ENCODE peak calls at places on chromosome X, in nine cellular contexts. One of them, this sample, is unnamed.

GRCh38 chrX:14412686-14413085 is 116.7 kb upstream of the GLRA2 start:
- DNase-seq in epithelial cell of proximal tubule: no peak
- DNase-seq in uterus: no peak
- DNase-seq in fibroblast of mammary gland: peak
- DNase-seq in astrocyte of the spinal cord: no peak
- DNase-seq in astrocyte of the cerebellum: no peak
- DNase-seq in GM12878: no peak
- DNase-seq in LNCaP clone FGC: no peak
- DNase-seq in colonic mucosa: no peak
- DNase-seq in this sample: no peak

GRCh38 chrX:20265221-20265725 is 1.4 kb downstream of the RPS6KA3 start:
- DNase-seq in epithelial cell of proximal tubule: no peak
- DNase-seq in GM12878: no peak
- DNase-seq in astrocyte of the cerebellum: peak
- DNase-seq in fibroblast of mammary gland: peak
- DNase-seq in astrocyte of the spinal cord: peak
- DNase-seq in LNCaP clone FGC: no peak
- DNase-seq in colonic mucosa: peak
- DNase-seq in uterus: peak
- DNase-seq in this sample: peak

GRCh38 chrX:24391362-24391761 is 30.9 kb downstream of the SUPT20HL1 start:
- DNase-seq in astrocyte of the cerebellum: no peak
- DNase-seq in LNCaP clone FGC: no peak
- DNase-seq in uterus: no peak
- DNase-seq in GM12878: no peak
- DNase-seq in fibroblast of mammary gland: no peak
- DNase-seq in epithelial cell of proximal tubule: no peak
- DNase-seq in astrocyte of the spinal cord: no peak
- DNase-seq in colonic mucosa: no peak
- DNase-seq in this sample: no peak

GRCh38 chrX:48090123-48090522 is 18.7 kb upstream of the ZNF630 start:
- DNase-seq in epithelial cell of proximal tubule: no peak
- DNase-seq in colonic mucosa: no peak
- DNase-seq in LNCaP clone FGC: peak
- DNase-seq in uterus: no peak
- DNase-seq in GM12878: no peak
- DNase-seq in astrocyte of the spinal cord: no peak
- DNase-seq in astrocyte of the cerebellum: no peak
- DNase-seq in fibroblast of mammary gland: no peak
- DNase-seq in this sample: peak

GRCh38 chrX:79524642-79525041 is 157.5 kb upstream of the ITM2A start:
- DNase-seq in colonic mucosa: peak
- DNase-seq in LNCaP clone FGC: peak
- DNase-seq in astrocyte of the cerebellum: no peak
- DNase-seq in uterus: no peak
- DNase-seq in fibroblast of mammary gland: no peak
- DNase-seq in epithelial cell of proximal tubule: no peak
- DNase-seq in GM12878: no peak
- DNase-seq in astrocyte of the spinal cord: no peak
- DNase-seq in this sample: no peak

GRCh38 chrX:21398424-21398823 is 24.2 kb downstream of the CNKSR2 start:
- DNase-seq in fibroblast of mammary gland: peak
- DNase-seq in GM12878: no peak
- DNase-seq in LNCaP clone FGC: no peak
- DNase-seq in astrocyte of the cerebellum: no peak
- DNase-seq in epithelial cell of proximal tubule: no peak
- DNase-seq in colonic mucosa: no peak
- DNase-seq in uterus: no peak
- DNase-seq in astrocyte of the spinal cord: no peak
- DNase-seq in this sample: no peak

GRCh38 chrX:21958888-21959287 is 18.4 kb downstream of the SMS start:
- DNase-seq in epithelial cell of proximal tubule: no peak
- DNase-seq in GM12878: no peak
- DNase-seq in fibroblast of mammary gland: peak
- DNase-seq in astrocyte of the spinal cord: no peak
- DNase-seq in uterus: no peak
- DNase-seq in astrocyte of the cerebellum: no peak
- DNase-seq in colonic mucosa: no peak
- DNase-seq in LNCaP clone FGC: no peak
- DNase-seq in this sample: peak

GRCh38 chrX:53895270-53895669 is 149.0 kb downstream of the PHF8 start:
- DNase-seq in epithelial cell of proximal tubule: no peak
- DNase-seq in astrocyte of the cerebellum: no peak
- DNase-seq in GM12878: no peak
- DNase-seq in uterus: no peak
- DNase-seq in LNCaP clone FGC: no peak
- DNase-seq in astrocyte of the spinal cord: no peak
- DNase-seq in colonic mucosa: no peak
- DNase-seq in fibroblast of mammary gland: no peak
- DNase-seq in this sample: no peak

GRCh38 chrX:130120746-130121504 is 10.6 kb upstream of the ELF4 start:
- DNase-seq in astrocyte of the spinal cord: peak
- DNase-seq in colonic mucosa: peak
- DNase-seq in astrocyte of the cerebellum: no peak
- DNase-seq in LNCaP clone FGC: no peak
- DNase-seq in fibroblast of mammary gland: peak
- DNase-seq in epithelial cell of proximal tubule: no peak
- DNase-seq in uterus: peak
- DNase-seq in GM12878: no peak
- DNase-seq in this sample: peak

GRCh38 chrX:130118941-130119640 is 8.8 kb upstream of the ELF4 start:
- DNase-seq in astrocyte of the spinal cord: peak
- DNase-seq in epithelial cell of proximal tubule: no peak
- DNase-seq in astrocyte of the cerebellum: no peak
- DNase-seq in uterus: peak
- DNase-seq in fibroblast of mammary gland: peak
- DNase-seq in GM12878: no peak
- DNase-seq in LNCaP clone FGC: no peak
- DNase-seq in colonic mucosa: no peak
- DNase-seq in this sample: peak

GRCh38 chrX:130118396-130118795 is 8.1 kb upstream of the ELF4 start:
- DNase-seq in epithelial cell of proximal tubule: no peak
- DNase-seq in colonic mucosa: no peak
- DNase-seq in LNCaP clone FGC: no peak
- DNase-seq in uterus: peak
- DNase-seq in GM12878: no peak
- DNase-seq in astrocyte of the spinal cord: peak
- DNase-seq in fibroblast of mammary gland: peak
- DNase-seq in astrocyte of the cerebellum: peak
- DNase-seq in this sample: peak

GRCh38 chrX:130120321-130120731 is 10.0 kb upstream of the ELF4 start:
- DNase-seq in epithelial cell of proximal tubule: no peak
- DNase-seq in fibroblast of mammary gland: no peak
- DNase-seq in LNCaP clone FGC: no peak
- DNase-seq in uterus: no peak
- DNase-seq in astrocyte of the spinal cord: no peak
- DNase-seq in colonic mucosa: no peak
- DNase-seq in astrocyte of the cerebellum: no peak
- DNase-seq in GM12878: no peak
- DNase-seq in this sample: no peak

DNA sequence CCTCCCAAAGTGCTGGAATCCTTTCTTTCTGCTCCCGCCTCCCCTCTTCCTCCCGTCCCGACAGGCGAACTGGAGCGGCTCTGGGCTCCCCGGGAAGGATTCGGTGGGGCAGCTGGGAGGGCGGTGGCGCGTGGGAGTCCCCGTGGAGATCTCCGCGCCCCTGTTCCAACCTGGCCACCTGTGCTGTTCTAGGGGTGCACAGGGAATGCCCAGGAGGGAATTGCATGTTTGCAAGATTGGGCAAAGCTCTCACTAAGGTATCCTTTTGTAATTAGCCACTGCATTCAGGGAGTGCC is 11.2 kb upstream of the ELF4 start:
- DNase-seq in LNCaP clone FGC: no peak
- DNase-seq in astrocyte of the spinal cord: no peak
- DNase-seq in astrocyte of the cerebellum: no peak
- DNase-seq in uterus: no peak
- DNase-seq in colonic mucosa: no peak
- DNase-seq in GM12878: no peak
- DNase-seq in epithelial cell of proximal tubule: no peak
- DNase-seq in fibroblast of mammary gland: no peak
- DNase-seq in this sample: no peak
- H3K4me3 ChIP-seq in LNCaP clone FGC: no peak
- H3K4me3 ChIP-seq in astrocyte of the spinal cord: no peak
- H3K4me3 ChIP-seq in astrocyte of the cerebellum: no peak
- H3K4me3 ChIP-seq in uterus: peak
- H3K4me3 ChIP-seq in colonic mucosa: no peak
- H3K4me3 ChIP-seq in GM12878: no peak
- H3K4me3 ChIP-seq in epithelial cell of proximal tubule: no peak
- H3K4me3 ChIP-seq in fibroblast of mammary gland: peak
- H3K4me3 ChIP-seq in this sample: no peak

DNA sequence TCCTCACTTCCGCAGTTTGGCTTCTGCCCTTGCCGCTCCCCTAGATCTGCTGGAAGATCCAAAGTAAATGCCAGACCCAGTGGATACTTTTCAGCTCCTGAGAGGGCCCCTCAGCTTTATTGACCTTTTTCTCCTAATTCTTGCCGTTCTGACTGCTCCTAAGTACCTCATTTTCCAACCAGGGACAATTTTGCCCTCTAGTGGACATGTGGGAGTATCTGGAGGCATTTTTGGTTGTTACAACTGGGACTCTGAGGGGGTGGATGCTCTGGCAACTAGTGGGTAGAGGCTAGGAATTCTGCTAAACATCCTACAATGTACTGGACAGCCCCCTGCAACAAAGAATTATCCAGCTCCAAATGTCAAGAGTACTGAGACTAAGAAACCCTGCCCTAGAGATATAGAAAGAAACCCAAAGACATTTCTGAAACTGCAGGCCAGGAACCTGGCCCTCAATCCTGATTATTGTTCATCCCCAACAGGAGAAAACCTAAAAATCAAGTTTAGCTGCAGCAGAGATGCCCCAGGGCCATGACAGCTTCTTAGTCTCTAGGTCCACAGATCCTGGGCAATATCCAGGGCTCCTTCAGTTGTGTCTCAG is 3.4 kb downstream of the TEX13B start:
- DNase-seq in colonic mucosa: no peak
- DNase-seq in astrocyte of the cerebellum: no peak
- DNase-seq in astrocyte of the spinal cord: peak
- DNase-seq in LNCaP clone FGC: peak
- DNase-seq in fibroblast of mammary gland: peak
- DNase-seq in GM12878: no peak
- DNase-seq in epithelial cell of proximal tubule: no peak
- DNase-seq in uterus: no peak
- DNase-seq in this sample: peak
- TF ChIP-seq CTCF in colonic mucosa: no peak
- TF ChIP-seq CTCF in astrocyte of the cerebellum: peak
- TF ChIP-seq CTCF in astrocyte of the spinal cord: peak
- TF ChIP-seq CTCF in LNCaP clone FGC: peak
- TF ChIP-seq CTCF in fibroblast of mammary gland: peak
- TF ChIP-seq CTCF in GM12878: peak
- TF ChIP-seq CTCF in epithelial cell of proximal tubule: peak
- TF ChIP-seq CTCF in uterus: peak
- TF ChIP-seq CTCF in this sample: peak

GRCh38 chrX:38327775-38328081 is 419 bp upstream of the RPGR start:
- DNase-seq in fibroblast of mammary gland: no peak
- DNase-seq in LNCaP clone FGC: no peak
- DNase-seq in astrocyte of the spinal cord: no peak
- DNase-seq in uterus: no peak
- DNase-seq in colonic mucosa: no peak
- DNase-seq in epithelial cell of proximal tubule: no peak
- DNase-seq in astrocyte of the cerebellum: no peak
- DNase-seq in GM12878: no peak
- DNase-seq in this sample: no peak
- H3K4me3 ChIP-seq in fibroblast of mammary gland: peak
- H3K4me3 ChIP-seq in LNCaP clone FGC: peak
- H3K4me3 ChIP-seq in astrocyte of the spinal cord: peak
- H3K4me3 ChIP-seq in uterus: peak
- H3K4me3 ChIP-seq in colonic mucosa: peak
- H3K4me3 ChIP-seq in epithelial cell of proximal tubule: peak
- H3K4me3 ChIP-seq in astrocyte of the cerebellum: peak
- H3K4me3 ChIP-seq in GM12878: peak
- H3K4me3 ChIP-seq in this sample: no peak

GRCh38 chrX:122363112-122363511 is 821.0 kb upstream of the GRIA3 start:
- DNase-seq in astrocyte of the spinal cord: no peak
- DNase-seq in GM12878: no peak
- DNase-seq in colonic mucosa: no peak
- DNase-seq in LNCaP clone FGC: no peak
- DNase-seq in astrocyte of the cerebellum: no peak
- DNase-seq in epithelial cell of proximal tubule: no peak
- DNase-seq in uterus: no peak
- DNase-seq in fibroblast of mammary gland: no peak
- DNase-seq in this sample: no peak
- TF ChIP-seq CTCF in astrocyte of the spinal cord: no peak
- TF ChIP-seq CTCF in GM12878: peak
- TF ChIP-seq CTCF in colonic mucosa: no peak
- TF ChIP-seq CTCF in LNCaP clone FGC: no peak
- TF ChIP-seq CTCF in astrocyte of the cerebellum: no peak
- TF ChIP-seq CTCF in epithelial cell of proximal tubule: no peak
- TF ChIP-seq CTCF in uterus: no peak
- TF ChIP-seq CTCF in fibroblast of mammary gland: no peak
- TF ChIP-seq CTCF in this sample: no peak

GRCh38 chrX:39356119-39356807 is 555.0 kb downstream of the MID1IP1 start:
- DNase-seq in fibroblast of mammary gland: no peak
- DNase-seq in colonic mucosa: no peak
- DNase-seq in LNCaP clone FGC: no peak
- DNase-seq in astrocyte of the spinal cord: no peak
- DNase-seq in epithelial cell of proximal tubule: no peak
- DNase-seq in uterus: no peak
- DNase-seq in GM12878: no peak
- DNase-seq in astrocyte of the cerebellum: no peak
- DNase-seq in this sample: no peak
- H3K4me3 ChIP-seq in fibroblast of mammary gland: no peak
- H3K4me3 ChIP-seq in colonic mucosa: no peak
- H3K4me3 ChIP-seq in LNCaP clone FGC: no peak
- H3K4me3 ChIP-seq in astrocyte of the spinal cord: no peak
- H3K4me3 ChIP-seq in epithelial cell of proximal tubule: no peak
- H3K4me3 ChIP-seq in uterus: no peak
- H3K4me3 ChIP-seq in GM12878: no peak
- H3K4me3 ChIP-seq in astrocyte of the cerebellum: no peak
- H3K4me3 ChIP-seq in this sample: no peak